ENCODE peak calls at places on chromosome 7, in seven cellular contexts. One of them, this sample, is unnamed.

GRCh38 chr7:124536156-124536762 is 229.3 kb downstream of the GPR37 start:
- DNase-seq in Right ventricle myocardium inferior: no peak
- DNase-seq in stimulated activated CD4-positive, alpha-beta T cell treated with anti-CD3 and anti-CD28 coated beads, Interleukin-1b, Interleukin-23, amount 100 ng/mL, for 1 hour: no peak
- DNase-seq in fibroblast of gingiva: no peak
- DNase-seq in T-helper 1 cell: no peak
- DNase-seq in GM10248: no peak
- DNase-seq in H54: no peak
- DNase-seq in this sample: no peak

GRCh38 chr7:48084727-48085432 is 4.2 kb upstream of the UPP1 start:
- DNase-seq in Right ventricle myocardium inferior: no peak
- DNase-seq in stimulated activated CD4-positive, alpha-beta T cell treated with anti-CD3 and anti-CD28 coated beads, Interleukin-1b, Interleukin-23, amount 100 ng/mL, for 1 hour: peak
- DNase-seq in fibroblast of gingiva: peak
- DNase-seq in T-helper 1 cell: peak
- DNase-seq in GM10248: peak
- DNase-seq in H54: peak
- DNase-seq in this sample: peak

GRCh38 chr7:121570365-121570764 is 174.3 kb upstream of the FAM3C start:
- DNase-seq in Right ventricle myocardium inferior: no peak
- DNase-seq in stimulated activated CD4-positive, alpha-beta T cell treated with anti-CD3 and anti-CD28 coated beads, Interleukin-1b, Interleukin-23, amount 100 ng/mL, for 1 hour: no peak
- DNase-seq in fibroblast of gingiva: no peak
- DNase-seq in T-helper 1 cell: no peak
- DNase-seq in GM10248: no peak
- DNase-seq in H54: no peak
- DNase-seq in this sample: no peak

GRCh38 chr7:37853468-37853867 is 5.1 kb downstream of the NME8 start:
- DNase-seq in Right ventricle myocardium inferior: no peak
- DNase-seq in stimulated activated CD4-positive, alpha-beta T cell treated with anti-CD3 and anti-CD28 coated beads, Interleukin-1b, Interleukin-23, amount 100 ng/mL, for 1 hour: no peak
- DNase-seq in fibroblast of gingiva: no peak
- DNase-seq in T-helper 1 cell: no peak
- DNase-seq in GM10248: peak
- DNase-seq in H54: no peak
- DNase-seq in this sample: no peak

GRCh38 chr7:137754076-137754851 is 92.5 kb downstream of the DGKI start:
- DNase-seq in Right ventricle myocardium inferior: no peak
- DNase-seq in stimulated activated CD4-positive, alpha-beta T cell treated with anti-CD3 and anti-CD28 coated beads, Interleukin-1b, Interleukin-23, amount 100 ng/mL, for 1 hour: no peak
- DNase-seq in fibroblast of gingiva: no peak
- DNase-seq in T-helper 1 cell: no peak
- DNase-seq in GM10248: no peak
- DNase-seq in H54: no peak
- DNase-seq in this sample: no peak

GRCh38 chr7:33677556-33677955 is 227.8 kb upstream of the BMPER start:
- DNase-seq in Right ventricle myocardium inferior: no peak
- DNase-seq in stimulated activated CD4-positive, alpha-beta T cell treated with anti-CD3 and anti-CD28 coated beads, Interleukin-1b, Interleukin-23, amount 100 ng/mL, for 1 hour: no peak
- DNase-seq in fibroblast of gingiva: peak
- DNase-seq in T-helper 1 cell: no peak
- DNase-seq in GM10248: no peak
- DNase-seq in H54: no peak
- DNase-seq in this sample: no peak

GRCh38 chr7:95436407-95436806 is 1.6 kb upstream of the PON2 start:
- DNase-seq in Right ventricle myocardium inferior: no peak
- DNase-seq in stimulated activated CD4-positive, alpha-beta T cell treated with anti-CD3 and anti-CD28 coated beads, Interleukin-1b, Interleukin-23, amount 100 ng/mL, for 1 hour: no peak
- DNase-seq in fibroblast of gingiva: no peak
- DNase-seq in T-helper 1 cell: no peak
- DNase-seq in GM10248: no peak
- DNase-seq in H54: no peak
- DNase-seq in this sample: no peak

GRCh38 chr7:43535810-43536585 is 46.9 kb upstream of the STK17A start:
- DNase-seq in Right ventricle myocardium inferior: no peak
- DNase-seq in stimulated activated CD4-positive, alpha-beta T cell treated with anti-CD3 and anti-CD28 coated beads, Interleukin-1b, Interleukin-23, amount 100 ng/mL, for 1 hour: no peak
- DNase-seq in fibroblast of gingiva: peak
- DNase-seq in T-helper 1 cell: no peak
- DNase-seq in GM10248: no peak
- DNase-seq in H54: peak
- DNase-seq in this sample: peak

GRCh38 chr7:112411186-112411795 is 39.0 kb upstream of the IFRD1 start:
- DNase-seq in Right ventricle myocardium inferior: no peak
- DNase-seq in stimulated activated CD4-positive, alpha-beta T cell treated with anti-CD3 and anti-CD28 coated beads, Interleukin-1b, Interleukin-23, amount 100 ng/mL, for 1 hour: no peak
- DNase-seq in fibroblast of gingiva: peak
- DNase-seq in T-helper 1 cell: no peak
- DNase-seq in GM10248: no peak
- DNase-seq in H54: no peak
- DNase-seq in this sample: peak

GRCh38 chr7:3991771-3992231 is 690.3 kb upstream of the FOXK1 start:
- DNase-seq in Right ventricle myocardium inferior: no peak
- DNase-seq in stimulated activated CD4-positive, alpha-beta T cell treated with anti-CD3 and anti-CD28 coated beads, Interleukin-1b, Interleukin-23, amount 100 ng/mL, for 1 hour: no peak
- DNase-seq in fibroblast of gingiva: no peak
- DNase-seq in T-helper 1 cell: no peak
- DNase-seq in GM10248: no peak
- DNase-seq in H54: no peak
- DNase-seq in this sample: no peak

GRCh38 chr7:100951172-100951571 is 1.8 kb downstream of the MUC3A start:
- DNase-seq in Right ventricle myocardium inferior: no peak
- DNase-seq in stimulated activated CD4-positive, alpha-beta T cell treated with anti-CD3 and anti-CD28 coated beads, Interleukin-1b, Interleukin-23, amount 100 ng/mL, for 1 hour: no peak
- DNase-seq in fibroblast of gingiva: no peak
- DNase-seq in T-helper 1 cell: no peak
- DNase-seq in GM10248: no peak
- DNase-seq in H54: no peak
- DNase-seq in this sample: no peak

GRCh38 chr7:8597565-8597964 is 164.2 kb downstream of the NXPH1 start:
- DNase-seq in Right ventricle myocardium inferior: no peak
- DNase-seq in stimulated activated CD4-positive, alpha-beta T cell treated with anti-CD3 and anti-CD28 coated beads, Interleukin-1b, Interleukin-23, amount 100 ng/mL, for 1 hour: no peak
- DNase-seq in fibroblast of gingiva: no peak
- DNase-seq in T-helper 1 cell: no peak
- DNase-seq in GM10248: no peak
- DNase-seq in H54: no peak
- DNase-seq in this sample: no peak

GRCh38 chr7:92588561-92588960 is 1.6 kb downstream of the FAM133B start:
- DNase-seq in Right ventricle myocardium inferior: no peak
- DNase-seq in stimulated activated CD4-positive, alpha-beta T cell treated with anti-CD3 and anti-CD28 coated beads, Interleukin-1b, Interleukin-23, amount 100 ng/mL, for 1 hour: no peak
- DNase-seq in fibroblast of gingiva: peak
- DNase-seq in T-helper 1 cell: no peak
- DNase-seq in GM10248: no peak
- DNase-seq in H54: no peak
- DNase-seq in this sample: peak

GRCh38 chr7:113076703-113077102 is 9.9 kb downstream of the GPR85 start:
- DNase-seq in Right ventricle myocardium inferior: no peak
- DNase-seq in stimulated activated CD4-positive, alpha-beta T cell treated with anti-CD3 and anti-CD28 coated beads, Interleukin-1b, Interleukin-23, amount 100 ng/mL, for 1 hour: no peak
- DNase-seq in fibroblast of gingiva: no peak
- DNase-seq in T-helper 1 cell: no peak
- DNase-seq in GM10248: no peak
- DNase-seq in H54: no peak
- DNase-seq in this sample: no peak

GRCh38 chr7:149714910-149715471 is 58.4 kb downstream of the ZNF467 start:
- DNase-seq in Right ventricle myocardium inferior: no peak
- DNase-seq in stimulated activated CD4-positive, alpha-beta T cell treated with anti-CD3 and anti-CD28 coated beads, Interleukin-1b, Interleukin-23, amount 100 ng/mL, for 1 hour: peak
- DNase-seq in fibroblast of gingiva: no peak
- DNase-seq in T-helper 1 cell: no peak
- DNase-seq in GM10248: no peak
- DNase-seq in H54: no peak
- DNase-seq in this sample: peak

GRCh38 chr7:90409667-90410066 is 6.4 kb downstream of the CLDN12 start:
- DNase-seq in Right ventricle myocardium inferior: no peak
- DNase-seq in stimulated activated CD4-positive, alpha-beta T cell treated with anti-CD3 and anti-CD28 coated beads, Interleukin-1b, Interleukin-23, amount 100 ng/mL, for 1 hour: no peak
- DNase-seq in fibroblast of gingiva: no peak
- DNase-seq in T-helper 1 cell: no peak
- DNase-seq in GM10248: no peak
- DNase-seq in H54: no peak
- DNase-seq in this sample: no peak

GRCh38 chr7:107878636-107879035 is 12.3 kb upstream of the DLD start:
- DNase-seq in Right ventricle myocardium inferior: no peak
- DNase-seq in stimulated activated CD4-positive, alpha-beta T cell treated with anti-CD3 and anti-CD28 coated beads, Interleukin-1b, Interleukin-23, amount 100 ng/mL, for 1 hour: no peak
- DNase-seq in fibroblast of gingiva: no peak
- DNase-seq in T-helper 1 cell: no peak
- DNase-seq in GM10248: no peak
- DNase-seq in H54: no peak
- DNase-seq in this sample: no peak

GRCh38 chr7:82678259-82678658 is 234.7 kb upstream of the CACNA2D1 start:
- DNase-seq in Right ventricle myocardium inferior: no peak
- DNase-seq in stimulated activated CD4-positive, alpha-beta T cell treated with anti-CD3 and anti-CD28 coated beads, Interleukin-1b, Interleukin-23, amount 100 ng/mL, for 1 hour: no peak
- DNase-seq in fibroblast of gingiva: no peak
- DNase-seq in T-helper 1 cell: no peak
- DNase-seq in GM10248: no peak
- DNase-seq in H54: no peak
- DNase-seq in this sample: no peak

GRCh38 chr7:74452748-74453320 is 872 bp upstream of the GTF2IRD1 start:
- DNase-seq in Right ventricle myocardium inferior: no peak
- DNase-seq in stimulated activated CD4-positive, alpha-beta T cell treated with anti-CD3 and anti-CD28 coated beads, Interleukin-1b, Interleukin-23, amount 100 ng/mL, for 1 hour: no peak
- DNase-seq in fibroblast of gingiva: no peak
- DNase-seq in T-helper 1 cell: peak
- DNase-seq in GM10248: no peak
- DNase-seq in H54: peak
- DNase-seq in this sample: peak

GRCh38 chr7:44534501-44534900 is 6.6 kb downstream of the NPC1L1 start:
- DNase-seq in Right ventricle myocardium inferior: no peak
- DNase-seq in stimulated activated CD4-positive, alpha-beta T cell treated with anti-CD3 and anti-CD28 coated beads, Interleukin-1b, Interleukin-23, amount 100 ng/mL, for 1 hour: peak
- DNase-seq in fibroblast of gingiva: no peak
- DNase-seq in T-helper 1 cell: peak
- DNase-seq in GM10248: peak
- DNase-seq in H54: peak
- DNase-seq in this sample: no peak

GRCh38 chr7:128879461-128879938 is 16.8 kb downstream of the ATP6V1F start:
- DNase-seq in Right ventricle myocardium inferior: peak
- DNase-seq in stimulated activated CD4-positive, alpha-beta T cell treated with anti-CD3 and anti-CD28 coated beads, Interleukin-1b, Interleukin-23, amount 100 ng/mL, for 1 hour: no peak
- DNase-seq in fibroblast of gingiva: no peak
- DNase-seq in T-helper 1 cell: no peak
- DNase-seq in GM10248: no peak
- DNase-seq in H54: no peak
- DNase-seq in this sample: no peak

GRCh38 chr7:24905996-24906770 is 73.8 kb downstream of the OSBPL3 start:
- DNase-seq in Right ventricle myocardium inferior: no peak
- DNase-seq in stimulated activated CD4-positive, alpha-beta T cell treated with anti-CD3 and anti-CD28 coated beads, Interleukin-1b, Interleukin-23, amount 100 ng/mL, for 1 hour: no peak
- DNase-seq in fibroblast of gingiva: no peak
- DNase-seq in T-helper 1 cell: no peak
- DNase-seq in GM10248: no peak
- DNase-seq in H54: peak
- DNase-seq in this sample: no peak